ENCODE peak calls at places on chromosomes 2 and 18, in eight cellular contexts. One of them, this sample, is unnamed.

GRCh38 chr2:55862673-55863390 is 60.8 kb downstream of the EFEMP1 start:
- DNase-seq in amygdala: no peak
- DNase-seq in GM23338: no peak
- DNase-seq in RWPE1: peak
- DNase-seq in EH: peak
- DNase-seq in GM03348: peak
- DNase-seq in NCI-H2171 treated with DMSO at 0.1 percent for 48 hours: no peak
- DNase-seq in kidney glomerular epithelial cell: peak
- DNase-seq in this sample: no peak

GRCh38 chr2:240985881-240986786 is 12.3 kb upstream of the SNED1 start:
- DNase-seq in NCI-H2171 treated with DMSO at 0.1 percent for 48 hours: no peak
- DNase-seq in GM03348: no peak
- DNase-seq in GM23338: no peak
- DNase-seq in RWPE1: no peak
- DNase-seq in EH: no peak
- DNase-seq in amygdala: no peak
- DNase-seq in kidney glomerular epithelial cell: no peak
- DNase-seq in this sample: no peak

GRCh38 chr2:148998162-148998830 is 40.2 kb upstream of the LYPD6B start:
- DNase-seq in amygdala: no peak
- DNase-seq in kidney glomerular epithelial cell: no peak
- DNase-seq in GM03348: no peak
- DNase-seq in RWPE1: no peak
- DNase-seq in NCI-H2171 treated with DMSO at 0.1 percent for 48 hours: peak
- DNase-seq in EH: no peak
- DNase-seq in GM23338: no peak
- DNase-seq in this sample: no peak

GRCh38 chr2:140975237-140975636 is 1155.6 kb downstream of the LRP1B start:
- DNase-seq in NCI-H2171 treated with DMSO at 0.1 percent for 48 hours: no peak
- DNase-seq in GM03348: peak
- DNase-seq in EH: peak
- DNase-seq in amygdala: no peak
- DNase-seq in kidney glomerular epithelial cell: no peak
- DNase-seq in RWPE1: no peak
- DNase-seq in GM23338: no peak
- DNase-seq in this sample: no peak

GRCh38 chr2:73083886-73084792 is 12.6 kb upstream of the SFXN5 start:
- DNase-seq in EH: no peak
- DNase-seq in GM23338: no peak
- DNase-seq in NCI-H2171 treated with DMSO at 0.1 percent for 48 hours: peak
- DNase-seq in GM03348: no peak
- DNase-seq in amygdala: no peak
- DNase-seq in kidney glomerular epithelial cell: no peak
- DNase-seq in RWPE1: no peak
- DNase-seq in this sample: no peak

GRCh38 chr2:206086683-206087350 is 843 bp upstream of the INO80D start:
- DNase-seq in amygdala: no peak
- DNase-seq in GM03348: no peak
- DNase-seq in RWPE1: no peak
- DNase-seq in kidney glomerular epithelial cell: no peak
- DNase-seq in NCI-H2171 treated with DMSO at 0.1 percent for 48 hours: peak
- DNase-seq in GM23338: no peak
- DNase-seq in EH: peak
- DNase-seq in this sample: no peak

GRCh38 chr2:235382091-235383000 is 111.5 kb upstream of the AGAP1 start:
- DNase-seq in GM23338: no peak
- DNase-seq in EH: no peak
- DNase-seq in kidney glomerular epithelial cell: no peak
- DNase-seq in NCI-H2171 treated with DMSO at 0.1 percent for 48 hours: no peak
- DNase-seq in GM03348: no peak
- DNase-seq in amygdala: no peak
- DNase-seq in RWPE1: no peak
- DNase-seq in this sample: no peak

GRCh38 chr2:71276311-71277158 is 49.6 kb upstream of the PAIP2B start:
- DNase-seq in amygdala: peak
- DNase-seq in GM23338: peak
- DNase-seq in kidney glomerular epithelial cell: peak
- DNase-seq in RWPE1: peak
- DNase-seq in NCI-H2171 treated with DMSO at 0.1 percent for 48 hours: peak
- DNase-seq in GM03348: peak
- DNase-seq in EH: peak
- DNase-seq in this sample: peak

GRCh38 chr2:241183221-241183620 is 5.3 kb upstream of the ANO7 start:
- DNase-seq in amygdala: no peak
- DNase-seq in NCI-H2171 treated with DMSO at 0.1 percent for 48 hours: no peak
- DNase-seq in EH: no peak
- DNase-seq in kidney glomerular epithelial cell: no peak
- DNase-seq in RWPE1: no peak
- DNase-seq in GM23338: no peak
- DNase-seq in GM03348: no peak
- DNase-seq in this sample: no peak

GRCh38 chr2:29844713-29845320 is 76.6 kb downstream of the ALK start:
- DNase-seq in EH: peak
- DNase-seq in GM03348: peak
- DNase-seq in RWPE1: no peak
- DNase-seq in kidney glomerular epithelial cell: no peak
- DNase-seq in GM23338: no peak
- DNase-seq in amygdala: no peak
- DNase-seq in NCI-H2171 treated with DMSO at 0.1 percent for 48 hours: no peak
- DNase-seq in this sample: no peak

GRCh38 chr2:217625475-217626245 is 377.1 kb downstream of the TNS1 start:
- DNase-seq in kidney glomerular epithelial cell: no peak
- DNase-seq in EH: peak
- DNase-seq in GM23338: no peak
- DNase-seq in NCI-H2171 treated with DMSO at 0.1 percent for 48 hours: no peak
- DNase-seq in GM03348: peak
- DNase-seq in amygdala: no peak
- DNase-seq in RWPE1: no peak
- DNase-seq in this sample: no peak

GRCh38 chr18:54351186-54351585 is 6.5 kb downstream of the STARD6 start:
- DNase-seq in GM03348: no peak
- DNase-seq in amygdala: no peak
- DNase-seq in EH: peak
- DNase-seq in RWPE1: no peak
- DNase-seq in NCI-H2171 treated with DMSO at 0.1 percent for 48 hours: no peak
- DNase-seq in GM23338: no peak
- DNase-seq in kidney glomerular epithelial cell: no peak
- DNase-seq in this sample: no peak

GRCh38 chr2:225041871-225042799 is at the start of gene DOCK10:
- DNase-seq in kidney glomerular epithelial cell: peak
- DNase-seq in amygdala: no peak
- DNase-seq in EH: peak
- DNase-seq in GM03348: peak
- DNase-seq in RWPE1: peak
- DNase-seq in GM23338: peak
- DNase-seq in NCI-H2171 treated with DMSO at 0.1 percent for 48 hours: peak
- DNase-seq in this sample: peak

GRCh38 chr2:12890071-12890470 is 173.3 kb downstream of the TRIB2 start:
- DNase-seq in GM23338: no peak
- DNase-seq in NCI-H2171 treated with DMSO at 0.1 percent for 48 hours: no peak
- DNase-seq in kidney glomerular epithelial cell: no peak
- DNase-seq in EH: no peak
- DNase-seq in amygdala: no peak
- DNase-seq in GM03348: no peak
- DNase-seq in RWPE1: no peak
- DNase-seq in this sample: no peak

GRCh38 chr18:32460046-32460785 is 10.5 kb downstream of the GAREM1 start:
- DNase-seq in kidney glomerular epithelial cell: peak
- DNase-seq in amygdala: no peak
- DNase-seq in EH: no peak
- DNase-seq in RWPE1: no peak
- DNase-seq in GM23338: no peak
- DNase-seq in GM03348: no peak
- DNase-seq in NCI-H2171 treated with DMSO at 0.1 percent for 48 hours: no peak
- DNase-seq in this sample: no peak

GRCh38 chr2:71614976-71615768 is 161.8 kb downstream of the DYSF start:
- DNase-seq in amygdala: no peak
- DNase-seq in RWPE1: no peak
- DNase-seq in kidney glomerular epithelial cell: no peak
- DNase-seq in GM03348: peak
- DNase-seq in EH: peak
- DNase-seq in GM23338: no peak
- DNase-seq in NCI-H2171 treated with DMSO at 0.1 percent for 48 hours: no peak
- DNase-seq in this sample: peak

GRCh38 chr2:109607766-109608165 is 6.0 kb downstream of the SEPTIN10 start:
- DNase-seq in amygdala: no peak
- DNase-seq in GM23338: no peak
- DNase-seq in EH: peak
- DNase-seq in kidney glomerular epithelial cell: no peak
- DNase-seq in RWPE1: no peak
- DNase-seq in NCI-H2171 treated with DMSO at 0.1 percent for 48 hours: no peak
- DNase-seq in GM03348: peak
- DNase-seq in this sample: no peak

GRCh38 chr2:27049422-27050280 is 1.8 kb upstream of the AGBL5 start:
- DNase-seq in EH: no peak
- DNase-seq in amygdala: no peak
- DNase-seq in kidney glomerular epithelial cell: no peak
- DNase-seq in GM23338: peak
- DNase-seq in RWPE1: peak
- DNase-seq in GM03348: peak
- DNase-seq in NCI-H2171 treated with DMSO at 0.1 percent for 48 hours: no peak
- DNase-seq in this sample: no peak

GRCh38 chr2:45938649-45939511 is 287.4 kb downstream of the PRKCE start:
- DNase-seq in GM03348: peak
- DNase-seq in NCI-H2171 treated with DMSO at 0.1 percent for 48 hours: no peak
- DNase-seq in RWPE1: peak
- DNase-seq in GM23338: peak
- DNase-seq in kidney glomerular epithelial cell: peak
- DNase-seq in amygdala: no peak
- DNase-seq in EH: peak
- DNase-seq in this sample: no peak

GRCh38 chr2:33497177-33497787 is 20.8 kb downstream of the RASGRP3 start:
- DNase-seq in NCI-H2171 treated with DMSO at 0.1 percent for 48 hours: no peak
- DNase-seq in kidney glomerular epithelial cell: no peak
- DNase-seq in RWPE1: no peak
- DNase-seq in amygdala: no peak
- DNase-seq in GM03348: no peak
- DNase-seq in EH: peak
- DNase-seq in GM23338: no peak
- DNase-seq in this sample: no peak

This sample was measured in hippocampal formation.